ENCODE peak calls at places on chromosomes 6 and 20, in five cellular contexts. D is fibroblast of lung, B is ovary, G is adipocyte, P is SK-N-SH. Y is an unnamed sample. For H3K9me3 and H3K4me1, the result is how much of the 10 kb centered on the place peaks cover.

GRCh38 chr20:33522256-33522820 is 32.4 kb downstream of the CBFA2T2 start:
- DNase-seq in D (no peak), B (no peak), G (no peak), P (no peak), Y (no peak)

GRCh38 chr6:40755046-40755681 is 168.0 kb upstream of the LRFN2 start:
- DNase-seq in D (peak), B (no peak), G (peak), P (peak), Y (no peak)

GRCh38 chr6:12941422-12941821 is 224.9 kb downstream of the PHACTR1 start:
- DNase-seq in D (peak), B (no peak), G (no peak), P (no peak), Y (no peak)

GRCh38 chr6:168340819-168341218 is 21.2 kb upstream of the DACT2 start:
- DNase-seq in D (no peak), B (no peak), G (no peak), P (no peak), Y (no peak)

GRCh38 chr6:6633898-6634734 is 45.6 kb downstream of the LY86 start:
- DNase-seq in D (no peak), B (no peak), G (no peak), P (no peak), Y (no peak)

GRCh38 chr6:34680802-34681515 is 15.6 kb downstream of the ILRUN start:
- DNase-seq in D (peak), B (no peak), G (peak), P (no peak), Y (no peak)

GRCh38 chr20:36279362-36279761 is 26.8 kb upstream of the DLGAP4 start:
- DNase-seq in D (no peak), B (no peak), G (no peak), P (no peak), Y (no peak)

GRCh38 chr6:64046746-64047208 is 411.2 kb downstream of the PHF3 start:
- DNase-seq in D (no peak), B (no peak), G (no peak), P (no peak), Y (no peak)

GRCh38 chr6:35497571-35498406 is 910 bp upstream of the TEAD3 start:
- DNase-seq in D (peak), B (peak), G (peak), P (peak), Y (peak)

GRCh38 chr6:40074292-40075050 is 140.2 kb upstream of the MOCS1 start:
- DNase-seq in D (no peak), B (no peak), G (no peak), P (no peak), Y (no peak)

GRCh38 chr20:53706511-53707031 is 112.9 kb upstream of the ZNF217 start:
- DNase-seq in D (peak), B (no peak), G (peak), P (no peak), Y (no peak)

GRCh38 chr6:75524322-75524972 is 30.8 kb upstream of the FILIP1 start:
- DNase-seq in D (peak), B (no peak), G (peak), P (no peak), Y (no peak)

GRCh38 chr20:24738058-24738775 is 210.9 kb upstream of the CST7 start:
- DNase-seq in D (no peak), B (no peak), G (no peak), P (no peak), Y (no peak)

GRCh38 chr6:45422541-45423110 is 44.9 kb upstream of the SUPT3H start:
- DNase-seq in D (peak), B (peak), G (peak), P (peak), Y (no peak)

GRCh38 chr6:100342830-100343229 is 121.9 kb downstream of the SIM1 start:
- DNase-seq in D (peak), B (no peak), G (peak), P (no peak), Y (no peak)

GRCh38 chr6:169985121-169986015 is 233.9 kb downstream of the ERMARD start:
- DNase-seq in D (no peak), B (no peak), G (no peak), P (no peak), Y (no peak)

GRCh38 chr6:134675110-134676038 is 274.5 kb downstream of the ALDH8A1 start:
- DNase-seq in D (no peak), B (no peak), G (no peak), P (no peak), Y (no peak)

GRCh38 chr20:43959079-43959919 is 44.6 kb downstream of the TOX2 start:
- DNase-seq in D (peak), B (no peak), G (no peak), P (no peak), Y (no peak)

GRCh38 chr6:156662025-156662445 is 115.1 kb upstream of the ARID1B start:
- DNase-seq in D (no peak), B (no peak), G (peak), P (no peak), Y (no peak)

GRCh38 chr20:43669332-43669731 is 2.4 kb downstream of the MYBL2 start:
- DNase-seq in D (peak), B (no peak), G (no peak), P (no peak), Y (no peak)

GRCh38 chr6:39917981-39918380 is 16.3 kb downstream of the MOCS1 start:
- DNase-seq in D (no peak), B (no peak), G (no peak), P (no peak), Y (no peak)

GRCh38 chr6:160132776-160133338 is 11.2 kb downstream of the SLC22A1 start:
- DNase-seq in D (peak), B (no peak), G (peak), P (no peak), Y (no peak)

GRCh38 chr6:129489215-129489765 is 220.7 kb downstream of the ARHGAP18 start:
- DNase-seq in D (no peak), B (no peak), G (peak), P (no peak), Y (no peak)

GRCh38 chr6:26121141-26122004 is 34.1 kb downstream of the HFE start:
- DNase-seq in D (peak), B (no peak), G (no peak), P (no peak), Y (no peak)

GRCh38 chr20:35320396-35321126 is 28.3 kb upstream of the FAM83C start:
- DNase-seq in D (peak), B (no peak), G (no peak), P (no peak), Y (no peak)

GRCh38 chr20:48921883-48922867 is 664 bp downstream of the ARFGEF2 start:
- DNase-seq in D (peak), B (no peak), G (peak), P (peak), Y (no peak)

GRCh38 chr6:112773217-112773616 is 426.1 kb downstream of the RFPL4B start:
- DNase-seq in D (peak), B (no peak), G (no peak), P (no peak), Y (no peak)

GRCh38 chr6:139895205-139895793 is 520.9 kb upstream of the CITED2 start:
- DNase-seq in D (no peak), B (no peak), G (peak), P (no peak), Y (no peak)

GRCh38 chr20:45685896-45686295 is 15.9 kb upstream of the WFDC11 start:
- DNase-seq in D (no peak), B (no peak), G (no peak), P (no peak), Y (no peak)

GRCh38 chr6:168060521-168060931 is 18.5 kb downstream of the FRMD1 start:
- DNase-seq in D (peak), B (peak), G (peak), P (peak), Y (no peak)

GRCh38 chr6:158928068-158928467 is 71.9 kb downstream of the RSPH3 start:
- DNase-seq in D (no peak), B (no peak), G (no peak), P (no peak), Y (no peak)

GRCh38 chr6:25961619-25962367 is 809 bp upstream of the TRIM38 start:
- DNase-seq in D (no peak), B (no peak), G (no peak), P (no peak), Y (no peak)

GRCh38 chr20:63933646-63934045 is 22.6 kb downstream of the UCKL1 start:
- DNase-seq in D (no peak), B (no peak), G (no peak), P (no peak), Y (no peak)

GRCh38 chr6:24721461-24722215 is 2.7 kb upstream of the C6orf62 start:
- DNase-seq in D (no peak), B (no peak), G (no peak), P (no peak), Y (peak)

GRCh38 chr20:45467861-45468260 is 1.7 kb upstream of the WFDC2 start:
- DNase-seq in D (no peak), B (no peak), G (no peak), P (no peak), Y (no peak)

GRCh38 chr6:44925100-44925739 is 402.9 kb upstream of the RUNX2 start:
- DNase-seq in D (peak), B (no peak), G (no peak), P (peak), Y (no peak)

GRCh38 chr6:28940859-28941680 is 17.3 kb upstream of the TRIM27 start:
- DNase-seq in D (peak), B (peak), G (peak), P (no peak), Y (peak)

DNA sequence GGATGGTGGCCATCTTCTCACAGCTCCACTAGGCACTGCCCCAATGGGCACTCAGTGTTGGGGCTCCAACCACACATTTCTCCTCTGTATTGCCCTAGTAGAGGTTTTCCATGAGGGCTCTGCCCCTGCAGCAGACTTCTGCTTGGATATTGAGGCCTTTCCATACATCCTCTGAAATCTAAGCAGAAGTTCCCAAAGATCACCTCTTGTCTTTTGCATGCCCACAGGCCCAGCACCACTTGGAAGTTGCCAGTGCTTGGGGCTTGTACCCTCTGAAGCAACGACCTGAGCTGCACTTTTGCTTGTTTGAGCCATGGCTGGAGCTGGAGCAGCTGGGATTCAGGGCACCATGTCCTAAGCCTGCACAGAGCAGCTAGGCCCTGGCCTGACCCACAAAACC is 189.1 kb upstream of the EYS start:
- DNase-seq in D (no peak), B (no peak), G (no peak), P (no peak), Y (no peak)
- H3K9me3 ChIP-seq in D (under half), B (under half), G (under half), P (under half), Y (under half)

DNA sequence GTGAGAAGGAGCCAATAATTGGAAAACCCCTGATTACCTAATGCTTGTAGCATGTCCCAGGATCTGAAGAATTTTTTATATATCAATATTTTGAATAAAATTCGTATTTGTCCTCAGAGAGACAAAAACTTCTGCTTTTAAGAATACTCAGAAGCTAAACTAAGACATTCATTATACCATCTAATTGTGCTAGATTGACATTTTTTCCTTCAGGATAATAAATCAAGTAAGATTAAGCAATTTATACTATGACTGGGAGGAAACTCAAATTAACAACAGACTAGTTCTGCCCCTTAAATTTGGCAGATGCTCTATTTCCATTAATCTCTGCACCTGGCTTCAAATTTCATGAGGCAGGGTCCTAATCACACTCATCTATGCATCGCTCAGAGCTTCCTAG is 291.4 kb downstream of the PLCB1 start:
- DNase-seq in D (no peak), B (no peak), G (no peak), P (no peak), Y (no peak)
- H3K4me1 ChIP-seq in D (under half), B (under half), G (under half), P (under half), Y (under half)

GRCh38 chr20:29878777-29879442 is 1378.6 kb upstream of the DEFB115 start:
- DNase-seq in D (no peak), B (no peak), G (no peak), P (peak), Y (no peak)
- H3K9me3 ChIP-seq in D (under half), B (under half), G (under half), P (under half), Y (under half)

DNA sequence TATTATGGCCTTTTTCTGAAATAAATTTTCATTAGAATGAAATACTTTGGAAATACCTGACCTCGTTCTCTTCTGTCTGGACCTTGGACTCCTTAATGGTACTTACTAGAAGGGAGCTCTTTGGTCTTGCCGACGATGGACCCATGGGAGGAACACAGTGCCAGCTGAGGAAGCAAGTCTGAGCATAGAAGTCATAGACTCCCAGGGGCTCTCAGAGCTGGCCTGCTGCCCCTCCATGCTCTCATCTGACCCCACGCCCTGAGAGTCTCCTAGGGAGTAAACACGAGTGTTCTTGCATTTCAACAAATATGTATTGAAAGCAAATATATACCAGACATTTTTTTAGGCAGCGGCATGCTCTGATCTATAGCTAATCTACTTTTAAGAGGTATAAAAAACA is 87.8 kb downstream of the PLEKHG1 start:
- DNase-seq in D (no peak), B (peak), G (no peak), P (no peak), Y (no peak)
- H3K4me1 ChIP-seq in D (under half), B (under half), G (under half), P (under half), Y (under half)